ENCODE peak calls at places on chromosomes 1 and 21, in seven cellular contexts. One of them, this sample, is unnamed.

GRCh38 chr21:38303300-38303699 is 46.5 kb downstream of the KCNJ15 start:
- DNase-seq in CD4-positive, alpha-beta memory T cell: no peak
- DNase-seq in neural progenitor cell: no peak
- DNase-seq in breast epithelium: no peak
- DNase-seq in Karpas-422: no peak
- DNase-seq in colonic mucosa: no peak
- DNase-seq in fibroblast of lung: peak; percentile 89
- DNase-seq in this sample: no peak

GRCh38 chr21:33403128-33403785 is at the start of gene IFNGR2:
- DNase-seq in fibroblast of lung: no peak
- DNase-seq in CD4-positive, alpha-beta memory T cell: peak; percentile 44
- DNase-seq in breast epithelium: no peak
- DNase-seq in Karpas-422: peak; percentile 74
- DNase-seq in colonic mucosa: no peak
- DNase-seq in neural progenitor cell: peak; percentile 77
- DNase-seq in this sample: peak; percentile 25

GRCh38 chr1:15090373-15090772 is 63.2 kb upstream of the TMEM51 start:
- DNase-seq in Karpas-422: peak; percentile 86
- DNase-seq in neural progenitor cell: peak; percentile 86
- DNase-seq in fibroblast of lung: no peak
- DNase-seq in colonic mucosa: peak; percentile 90
- DNase-seq in CD4-positive, alpha-beta memory T cell: no peak
- DNase-seq in breast epithelium: peak; percentile 83
- DNase-seq in this sample: no peak

GRCh38 chr1:112803906-112804762 is 89.0 kb upstream of the PPM1J start:
- DNase-seq in colonic mucosa: peak; percentile 68
- DNase-seq in breast epithelium: peak; percentile 61
- DNase-seq in fibroblast of lung: peak; percentile 54
- DNase-seq in Karpas-422: peak; percentile 84
- DNase-seq in CD4-positive, alpha-beta memory T cell: peak; percentile 25
- DNase-seq in neural progenitor cell: peak; percentile 89
- DNase-seq in this sample: peak; percentile 9

GRCh38 chr1:199593475-199593874 is 434.0 kb upstream of the NR5A2 start:
- DNase-seq in CD4-positive, alpha-beta memory T cell: no peak
- DNase-seq in breast epithelium: no peak
- DNase-seq in fibroblast of lung: no peak
- DNase-seq in colonic mucosa: no peak
- DNase-seq in Karpas-422: no peak
- DNase-seq in neural progenitor cell: peak; percentile 2
- DNase-seq in this sample: no peak

GRCh38 chr1:224333309-224333926 is 3.4 kb upstream of the NVL start:
- DNase-seq in Karpas-422: peak; percentile 93
- DNase-seq in fibroblast of lung: peak; percentile 46
- DNase-seq in colonic mucosa: peak; percentile 51
- DNase-seq in neural progenitor cell: peak; percentile 66
- DNase-seq in breast epithelium: no peak
- DNase-seq in CD4-positive, alpha-beta memory T cell: peak; percentile 57
- DNase-seq in this sample: no peak

GRCh38 chr21:25936776-25937175 is 202.0 kb downstream of the GABPA start:
- DNase-seq in Karpas-422: no peak
- DNase-seq in CD4-positive, alpha-beta memory T cell: no peak
- DNase-seq in breast epithelium: no peak
- DNase-seq in neural progenitor cell: no peak
- DNase-seq in colonic mucosa: no peak
- DNase-seq in fibroblast of lung: peak; percentile 75
- DNase-seq in this sample: no peak

GRCh38 chr1:110408488-110408887 is 994 bp upstream of the LAMTOR5 start:
- DNase-seq in fibroblast of lung: no peak
- DNase-seq in Karpas-422: no peak
- DNase-seq in CD4-positive, alpha-beta memory T cell: no peak
- DNase-seq in colonic mucosa: no peak
- DNase-seq in neural progenitor cell: no peak
- DNase-seq in breast epithelium: no peak
- DNase-seq in this sample: no peak

GRCh38 chr1:19113362-19114092 is 96.5 kb downstream of the UBR4 start:
- DNase-seq in fibroblast of lung: peak; percentile 25
- DNase-seq in breast epithelium: no peak
- DNase-seq in Karpas-422: peak; percentile 76
- DNase-seq in CD4-positive, alpha-beta memory T cell: peak; percentile 32
- DNase-seq in colonic mucosa: peak; percentile 45
- DNase-seq in neural progenitor cell: peak; percentile 39
- DNase-seq in this sample: no peak

GRCh38 chr1:19110266-19110927 is 99.7 kb downstream of the UBR4 start:
- DNase-seq in neural progenitor cell: no peak
- DNase-seq in colonic mucosa: no peak
- DNase-seq in fibroblast of lung: no peak
- DNase-seq in CD4-positive, alpha-beta memory T cell: no peak
- DNase-seq in Karpas-422: no peak
- DNase-seq in breast epithelium: no peak
- DNase-seq in this sample: no peak

GRCh38 chr1:19115082-19115808 is 94.8 kb downstream of the UBR4 start:
- DNase-seq in fibroblast of lung: no peak
- DNase-seq in colonic mucosa: no peak
- DNase-seq in Karpas-422: no peak
- DNase-seq in neural progenitor cell: no peak
- DNase-seq in breast epithelium: no peak
- DNase-seq in CD4-positive, alpha-beta memory T cell: no peak
- DNase-seq in this sample: no peak

GRCh38 chr1:19109545-19109944 is 100.5 kb downstream of the UBR4 start:
- DNase-seq in Karpas-422: no peak
- DNase-seq in colonic mucosa: no peak
- DNase-seq in breast epithelium: no peak
- DNase-seq in CD4-positive, alpha-beta memory T cell: no peak
- DNase-seq in fibroblast of lung: no peak
- DNase-seq in neural progenitor cell: no peak
- DNase-seq in this sample: no peak
- H3K27ac ChIP-seq in Karpas-422: no peak overlapping the region
- H3K27ac ChIP-seq in colonic mucosa: no peak overlapping the region
- H3K27ac ChIP-seq in breast epithelium: no peak overlapping the region
- H3K27ac ChIP-seq in CD4-positive, alpha-beta memory T cell: no peak overlapping the region
- H3K27ac ChIP-seq in fibroblast of lung: no peak overlapping the region
- H3K27ac ChIP-seq in neural progenitor cell: no peak overlapping the region
- H3K27ac ChIP-seq in this sample: no peak overlapping the region

GRCh38 chr1:31007462-31007991 is 58.0 kb downstream of the PUM1 start:
- DNase-seq in CD4-positive, alpha-beta memory T cell: no peak
- DNase-seq in colonic mucosa: no peak
- DNase-seq in breast epithelium: no peak
- DNase-seq in Karpas-422: no peak
- DNase-seq in neural progenitor cell: no peak
- DNase-seq in fibroblast of lung: peak; percentile 95
- DNase-seq in this sample: no peak
- H3K4me1 ChIP-seq in CD4-positive, alpha-beta memory T cell: peaks cover 43% of the 10 kb centered on the region
- H3K4me1 ChIP-seq in colonic mucosa: no peaks in the 10 kb centered on the region
- H3K4me1 ChIP-seq in breast epithelium: no peaks in the 10 kb centered on the region
- H3K4me1 ChIP-seq in Karpas-422: peaks cover 68% of the 10 kb centered on the region
- H3K4me1 ChIP-seq in neural progenitor cell: peaks cover 14% of the 10 kb centered on the region
- H3K4me1 ChIP-seq in fibroblast of lung: peaks cover 28% of the 10 kb centered on the region
- H3K4me1 ChIP-seq in this sample: peaks cover 13% of the 10 kb centered on the region

GRCh38 chr21:27425574-27425973 is 458.7 kb upstream of the ADAMTS5 start:
- DNase-seq in fibroblast of lung: peak; percentile 55
- DNase-seq in CD4-positive, alpha-beta memory T cell: no peak
- DNase-seq in neural progenitor cell: no peak
- DNase-seq in colonic mucosa: no peak
- DNase-seq in breast epithelium: no peak
- DNase-seq in Karpas-422: no peak
- DNase-seq in this sample: no peak
- H3K27ac ChIP-seq in fibroblast of lung: peak overlapping the region; percentile 1
- H3K27ac ChIP-seq in CD4-positive, alpha-beta memory T cell: no peak overlapping the region
- H3K27ac ChIP-seq in neural progenitor cell: no peak overlapping the region
- H3K27ac ChIP-seq in colonic mucosa: no peak overlapping the region
- H3K27ac ChIP-seq in breast epithelium: peak overlapping the region; percentile 34
- H3K27ac ChIP-seq in Karpas-422: no peak overlapping the region
- H3K27ac ChIP-seq in this sample: no peak overlapping the region

GRCh38 chr1:168610111-168610510 is 33.7 kb downstream of the XCL1 start:
- DNase-seq in Karpas-422: no peak
- DNase-seq in colonic mucosa: no peak
- DNase-seq in CD4-positive, alpha-beta memory T cell: no peak
- DNase-seq in neural progenitor cell: peak; percentile 8
- DNase-seq in fibroblast of lung: no peak
- DNase-seq in breast epithelium: no peak
- DNase-seq in this sample: no peak
- H3K4me1 ChIP-seq in Karpas-422: no peaks in the 10 kb centered on the region
- H3K4me1 ChIP-seq in colonic mucosa: no peaks in the 10 kb centered on the region
- H3K4me1 ChIP-seq in CD4-positive, alpha-beta memory T cell: no peaks in the 10 kb centered on the region
- H3K4me1 ChIP-seq in neural progenitor cell: peaks cover 19% of the 10 kb centered on the region
- H3K4me1 ChIP-seq in fibroblast of lung: no peaks in the 10 kb centered on the region
- H3K4me1 ChIP-seq in breast epithelium: peaks cover 4% of the 10 kb centered on the region
- H3K4me1 ChIP-seq in this sample: no peaks in the 10 kb centered on the region

DNA sequence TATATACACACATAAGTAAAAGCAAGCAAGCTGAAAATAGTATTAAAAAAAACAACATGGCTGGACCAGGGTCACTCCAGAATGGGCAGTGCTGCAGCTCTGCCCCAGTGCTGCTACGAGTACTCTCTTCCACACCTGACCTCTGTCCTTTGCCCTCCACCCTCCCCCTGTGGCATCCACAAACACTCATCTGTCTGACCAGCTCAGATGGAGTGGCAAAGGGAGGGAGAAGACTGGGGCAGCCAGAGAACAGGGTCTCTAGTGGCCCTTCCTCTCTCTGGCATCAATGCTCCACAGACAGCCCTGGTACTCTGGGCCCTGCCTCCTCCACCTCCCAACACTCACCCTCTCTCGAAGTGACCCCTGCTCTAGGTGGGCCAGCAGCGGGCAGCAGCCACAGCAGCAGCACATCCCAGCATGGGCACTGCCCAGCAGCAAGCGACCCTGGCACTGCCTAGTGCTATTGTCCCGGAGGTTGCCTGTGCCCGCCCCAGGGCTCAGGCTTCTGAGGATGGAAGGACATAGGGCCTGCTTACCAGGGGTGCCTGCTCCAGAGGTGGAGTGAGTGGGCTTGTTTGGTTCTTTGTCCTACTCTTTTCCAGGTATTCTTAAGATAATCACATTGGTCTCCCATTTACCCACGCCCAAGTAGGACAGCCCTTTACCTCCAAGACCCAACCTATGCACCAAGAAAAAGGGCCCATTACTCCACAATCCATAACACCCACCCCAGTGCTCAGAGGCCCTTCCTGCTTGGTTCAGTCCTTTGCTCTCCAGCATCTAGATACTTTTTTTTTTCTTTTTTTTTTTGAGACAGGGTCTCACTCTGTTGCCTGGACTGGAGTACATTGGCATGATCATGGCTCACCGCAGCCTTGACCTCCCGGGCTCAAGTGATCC is 6.2 kb downstream of the ARHGEF2 start:
- DNase-seq in Karpas-422: no peak
- DNase-seq in fibroblast of lung: no peak
- DNase-seq in breast epithelium: no peak
- DNase-seq in neural progenitor cell: no peak
- DNase-seq in CD4-positive, alpha-beta memory T cell: no peak
- DNase-seq in colonic mucosa: no peak
- DNase-seq in this sample: no peak
- H3K27ac ChIP-seq in Karpas-422: peak overlapping the region; percentile 73
- H3K27ac ChIP-seq in fibroblast of lung: no peak overlapping the region
- H3K27ac ChIP-seq in breast epithelium: peak overlapping the region; percentile 20
- H3K27ac ChIP-seq in neural progenitor cell: no peak overlapping the region
- H3K27ac ChIP-seq in CD4-positive, alpha-beta memory T cell: peak overlapping the region; percentile 27
- H3K27ac ChIP-seq in colonic mucosa: peak overlapping the region; percentile 27
- H3K27ac ChIP-seq in this sample: peak overlapping the region; percentile 59

This sample was measured in effector memory CD4-positive, alpha-beta T cell.